ENCODE peak calls at places on chromosome 4, in six cellular contexts. Q, H, W, P, I and S are unnamed samples.

GRCh38 chr4:43163101-43163792 is 270.7 kb downstream of the GRXCR1 start:
- DNase-seq in H (no peak), P (no peak), Q (no peak), W (no peak), I (no peak), S (no peak)

GRCh38 chr4:106996490-106996889 is 39.6 kb downstream of the DKK2 start:
- DNase-seq in Q (no peak), H (no peak), W (no peak), P (no peak), I (no peak), S (no peak)

GRCh38 chr4:25938251-25939186 is 24.5 kb downstream of the SMIM20 start:
- DNase-seq in H (peak), I (no peak), Q (no peak), P (no peak), W (no peak), S (peak)

GRCh38 chr4:111781611-111782010 is 363.6 kb upstream of the FAM241A start:
- DNase-seq in W (no peak), H (no peak), Q (no peak), I (peak), P (no peak), S (no peak)

GRCh38 chr4:15250021-15250441 is 177.8 kb upstream of the C1QTNF7 start:
- DNase-seq in Q (no peak), P (no peak), H (no peak), W (no peak), I (no peak), S (no peak)

GRCh38 chr4:70815370-70815769 is 24.3 kb downstream of the GRSF1 start:
- DNase-seq in H (no peak), P (no peak), W (no peak), Q (no peak), I (no peak), S (no peak)

GRCh38 chr4:60450054-60450453 is 750.1 kb upstream of the ADGRL3 start:
- DNase-seq in H (no peak), W (no peak), I (no peak), P (no peak), Q (no peak), S (peak)

GRCh38 chr4:22485751-22486150 is 30.1 kb downstream of the ADGRA3 start:
- DNase-seq in H (no peak), P (no peak), W (no peak), I (peak), Q (no peak), S (no peak)

GRCh38 chr4:98935633-98936032 is 6.7 kb upstream of the EIF4E start:
- DNase-seq in W (no peak), Q (no peak), H (no peak), I (no peak), P (no peak), S (no peak)

GRCh38 chr4:88452941-88453340 is 4.0 kb upstream of the HERC5 start:
- DNase-seq in Q (no peak), W (no peak), P (no peak), H (no peak), I (no peak), S (no peak)

GRCh38 chr4:2935762-2936743 is 27.2 kb downstream of the NOP14 start:
- DNase-seq in Q (peak), I (peak), H (peak), W (no peak), P (no peak), S (peak)

GRCh38 chr4:105116616-105117319 is 29.9 kb upstream of the TET2 start:
- DNase-seq in Q (no peak), H (no peak), I (no peak), W (no peak), P (no peak), S (peak)

GRCh38 chr4:163492951-163493504 is 1.5 kb upstream of the TMA16 start:
- DNase-seq in P (no peak), H (no peak), Q (no peak), I (peak), W (no peak), S (peak)

GRCh38 chr4:71595576-71596108 is 188.2 kb downstream of the GC start:
- DNase-seq in W (no peak), H (no peak), P (no peak), I (peak), Q (no peak), S (no peak)

GRCh38 chr4:155694100-155694785 is 27.6 kb downstream of the GUCY1A1 start:
- DNase-seq in I (no peak), H (no peak), P (no peak), W (no peak), Q (no peak), S (no peak)

GRCh38 chr4:17111959-17112659 is 213.7 kb upstream of the LDB2 start:
- DNase-seq in I (no peak), Q (no peak), H (no peak), P (no peak), W (no peak), S (peak)

GRCh38 chr4:87505862-87506261 is 23.3 kb downstream of the SPARCL1 start:
- DNase-seq in I (no peak), Q (no peak), H (no peak), P (no peak), W (no peak), S (peak)

GRCh38 chr4:19807505-19807904 is 444.2 kb upstream of the SLIT2 start:
- DNase-seq in H (peak), I (peak), Q (no peak), W (no peak), P (no peak), S (no peak)

GRCh38 chr4:20624783-20625364 is 75.4 kb upstream of the PACRGL start:
- DNase-seq in P (no peak), I (peak), W (no peak), H (no peak), Q (no peak), S (no peak)

GRCh38 chr4:20305976-20306375 is 54.3 kb downstream of the SLIT2 start:
- DNase-seq in H (no peak), Q (no peak), I (no peak), W (no peak), P (no peak), S (peak)

GRCh38 chr4:112029642-112030235 is 115.5 kb upstream of the FAM241A start:
- DNase-seq in H (no peak), Q (no peak), I (no peak), P (no peak), W (no peak), S (no peak)

GRCh38 chr4:2252530-2252924 is 9.4 kb downstream of the MXD4 start:
- DNase-seq in I (no peak), H (no peak), Q (peak), W (peak), P (no peak), S (no peak)

GRCh38 chr4:88908003-88908402 is 149.0 kb downstream of the FAM13A start:
- DNase-seq in I (no peak), P (no peak), H (no peak), W (no peak), Q (no peak), S (no peak)

GRCh38 chr4:139319571-139319970 is 17.3 kb upstream of the NDUFC1 start:
- DNase-seq in P (no peak), I (no peak), Q (no peak), W (no peak), H (no peak), S (no peak)

GRCh38 chr4:1237981-1238675 is 10.8 kb downstream of the CTBP1 start:
- DNase-seq in I (no peak), Q (peak), W (peak), P (peak), H (no peak), S (no peak)

GRCh38 chr4:176195184-176195978 is at the start of gene SPATA4:
- DNase-seq in I (peak), P (peak), H (peak), W (peak), Q (peak), S (peak)

GRCh38 chr4:139555705-139556070 is 331 bp downstream of the SETD7 start:
- DNase-seq in P (no peak), H (no peak), W (peak), I (peak), Q (peak), S (no peak)

GRCh38 chr4:164959896-164960295 is 17.6 kb downstream of the TRIM61 start:
- DNase-seq in W (no peak), Q (no peak), I (peak), H (no peak), P (no peak), S (no peak)

GRCh38 chr4:119261986-119262385 is 49.5 kb downstream of the USP53 start:
- DNase-seq in P (no peak), W (no peak), H (no peak), I (no peak), Q (no peak), S (no peak)

GRCh38 chr4:80199947-80200346 is 2.6 kb downstream of the PRDM8 start:
- DNase-seq in W (no peak), Q (no peak), H (no peak), P (no peak), I (no peak), S (no peak)

GRCh38 chr4:119663160-119663788 is 34.7 kb upstream of the PDE5A start:
- DNase-seq in P (no peak), H (no peak), I (no peak), W (no peak), Q (no peak), S (no peak)

GRCh38 chr4:73684097-73684496 is 56.3 kb upstream of the CXCL8 start:
- DNase-seq in W (no peak), H (no peak), I (no peak), P (no peak), Q (no peak), S (no peak)

DNA sequence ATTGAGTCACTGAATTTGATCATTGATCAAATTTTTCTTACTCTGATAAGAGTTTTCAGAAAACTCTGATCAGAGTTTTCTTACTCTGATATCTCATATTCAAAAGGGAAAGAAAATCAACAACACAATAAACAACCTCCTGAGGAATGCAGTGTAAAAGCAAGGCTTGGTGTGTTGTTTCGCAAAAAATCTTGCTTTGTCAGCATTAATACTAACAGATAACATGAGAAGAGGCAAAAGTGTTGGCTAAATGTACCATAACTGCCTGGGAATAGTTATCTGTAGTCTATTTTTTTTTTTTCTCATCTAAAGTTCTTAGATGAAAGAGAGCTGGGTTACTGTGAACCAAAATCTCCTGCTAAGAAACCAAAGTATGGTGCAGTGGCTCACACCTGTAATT is 24.8 kb downstream of the PLAC8 start:
- DNase-seq in Q (no peak), I (no peak), W (no peak), H (no peak), P (no peak), S (no peak)
- TF ChIP-seq CTCF in Q (no peak), I (no peak), W (no peak), H (no peak), P (no peak), S (no peak)

GRCh38 chr4:145097331-145097820 is 620 bp downstream of the ANAPC10 start:
- DNase-seq in P (no peak), I (no peak), W (no peak), Q (no peak), H (no peak), S (no peak)
- TF ChIP-seq CTCF in P (no peak), I (no peak), W (no peak), Q (no peak), H (no peak), S (no peak)

DNA sequence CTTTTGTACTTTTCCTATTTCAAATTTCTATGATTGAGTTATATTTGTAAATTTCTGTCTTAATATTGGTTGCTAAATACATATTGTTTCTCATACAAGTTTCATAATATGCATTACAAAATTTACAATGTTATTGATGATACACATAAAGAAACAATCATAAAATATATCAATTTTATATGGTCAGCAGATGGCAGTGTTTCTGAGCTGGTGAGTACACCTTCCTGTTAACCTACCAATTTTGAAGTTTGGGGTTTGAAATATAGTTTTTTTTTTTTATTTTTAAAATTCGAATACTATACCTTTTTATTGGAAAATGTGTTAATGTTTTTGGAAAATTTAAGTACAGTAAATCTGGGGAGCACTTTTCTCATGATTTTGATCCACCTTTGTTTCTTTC is 1953.1 kb upstream of the ADGRL3 start:
- DNase-seq in I (peak), H (no peak), W (no peak), Q (no peak), P (no peak), S (peak)
- TF ChIP-seq CTCF in I (peak), H (peak), W (no peak), Q (no peak), P (no peak), S (peak)

GRCh38 chr4:102263024-102263787 is 82.1 kb downstream of the SLC39A8 start:
- DNase-seq in W (no peak), Q (no peak), I (peak), H (peak), P (no peak), S (peak)
- TF ChIP-seq CTCF in W (peak), Q (peak), I (peak), H (peak), P (peak), S (peak)

GRCh38 chr4:7186516-7187296 is 5.6 kb upstream of the SORCS2 start:
- DNase-seq in H (no peak), P (no peak), Q (peak), W (no peak), I (no peak), S (no peak)

GRCh38 chr4:7183780-7184460 is 8.4 kb upstream of the SORCS2 start:
- DNase-seq in Q (no peak), I (no peak), W (no peak), H (no peak), P (no peak), S (no peak)

GRCh38 chr4:7186081-7186480 is 6.3 kb upstream of the SORCS2 start:
- DNase-seq in W (no peak), H (no peak), I (peak), P (no peak), Q (peak), S (no peak)

GRCh38 chr4:7187297-7187592 is 5.1 kb upstream of the SORCS2 start:
- DNase-seq in W (no peak), I (no peak), Q (peak), P (no peak), H (no peak), S (no peak)

DNA sequence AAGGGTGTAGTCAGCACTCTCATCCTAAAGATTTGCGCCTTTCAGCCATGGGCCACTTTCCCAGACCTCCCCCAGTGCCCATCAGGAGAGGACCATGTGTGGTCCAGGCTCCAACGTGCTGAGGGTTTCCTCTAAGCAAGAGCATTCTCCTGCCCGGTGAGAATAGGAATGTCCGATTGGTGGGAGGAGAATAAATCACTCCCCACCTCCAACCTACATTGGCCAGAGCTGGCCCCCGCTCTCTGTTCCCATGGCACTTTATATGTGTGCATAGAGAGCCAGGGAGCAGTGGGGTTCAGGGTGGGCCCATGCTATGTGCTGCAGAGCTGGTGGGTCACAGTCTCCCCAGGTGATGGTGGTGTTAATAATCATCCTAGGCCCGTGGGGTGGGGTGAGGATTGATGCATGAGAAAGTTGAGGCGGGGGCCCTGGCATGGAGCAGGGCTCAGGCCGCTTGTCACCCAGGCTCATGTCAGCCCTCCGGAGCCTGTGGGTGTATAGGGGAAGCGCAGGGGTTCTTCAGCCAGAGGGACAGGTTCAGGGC is 6.8 kb upstream of the SORCS2 start:
- DNase-seq in W (no peak), I (no peak), H (no peak), P (no peak), Q (peak), S (no peak)
- TF ChIP-seq CTCF in W (no peak), I (no peak), H (no peak), P (no peak), Q (no peak), S (no peak)

GRCh38 chr4:37068580-37068979 is 176.0 kb upstream of the NWD2 start:
- DNase-seq in I (no peak), W (no peak), Q (no peak), P (no peak), H (no peak), S (peak)

GRCh38 chr4:37073226-37073840 is 171.2 kb upstream of the NWD2 start:
- DNase-seq in H (no peak), P (no peak), Q (no peak), W (no peak), I (no peak), S (peak)
- TF ChIP-seq CTCF in H (no peak), P (no peak), Q (no peak), W (no peak), I (no peak), S (no peak)

GRCh38 chr4:151267104-151267503 is 9.9 kb upstream of the PRSS48 start:
- DNase-seq in W (no peak), I (no peak), Q (no peak), H (no peak), P (no peak), S (no peak)

GRCh38 chr4:151263455-151263854 is 13.5 kb upstream of the PRSS48 start:
- DNase-seq in I (no peak), P (no peak), W (no peak), H (no peak), Q (no peak), S (no peak)

GRCh38 chr4:151267822-151268535 is 9.0 kb upstream of the PRSS48 start:
- DNase-seq in P (no peak), I (no peak), Q (no peak), W (no peak), H (no peak), S (no peak)

DNA sequence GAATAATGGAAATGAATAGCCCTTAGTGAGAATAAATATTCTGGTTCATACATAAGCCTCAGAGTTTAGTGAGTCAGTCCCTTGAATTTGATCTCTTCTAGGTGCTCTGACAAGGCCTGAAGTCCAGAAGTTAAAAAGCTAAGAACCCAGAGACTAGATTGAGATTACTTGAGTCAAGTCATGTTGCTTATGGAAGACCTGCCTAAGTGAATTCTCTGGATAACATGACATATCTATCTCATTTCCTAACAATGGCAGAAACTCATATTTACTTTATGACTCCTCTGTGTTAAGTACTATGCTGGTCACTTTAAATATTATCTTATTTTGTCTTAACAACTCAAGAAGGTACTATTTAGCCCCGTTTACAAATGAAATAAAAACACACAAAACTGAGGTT is 10.4 kb upstream of the PRSS48 start:
- DNase-seq in W (no peak), H (no peak), P (no peak), I (no peak), Q (no peak), S (no peak)
- TF ChIP-seq CTCF in W (no peak), H (no peak), P (no peak), I (no peak), Q (no peak), S (no peak)